ENCODE peak calls at places on chromosomes 5 and 9, in six cellular contexts. C, G, U, V, A and I are unnamed samples.

GRCh38 chr5:175385691-175386360 is 58.2 kb downstream of the DRD1 start:
- DNase-seq in C (no peak), G (peak; percentile 85), U (no peak), V (no peak), A (no peak), I (no peak)

GRCh38 chr5:119328753-119329602 is 26.8 kb upstream of the TNFAIP8 start:
- DNase-seq in C (no peak), G (no peak), U (no peak), V (no peak), A (no peak), I (no peak)

GRCh38 chr9:136707011-136707410 is 5.4 kb upstream of the DIPK1B start:
- DNase-seq in C (no peak), G (no peak), U (no peak), V (no peak), A (no peak), I (no peak)

GRCh38 chr9:112777914-112778313 is 27.4 kb downstream of the SNX30 start:
- DNase-seq in C (no peak), G (peak; percentile 48), U (no peak), V (no peak), A (no peak), I (no peak)

GRCh38 chr5:171581756-171582155 is 162.3 kb downstream of the FGF18 start:
- DNase-seq in C (no peak), G (no peak), U (no peak), V (no peak), A (no peak), I (no peak)

GRCh38 chr9:108466238-108466637 is 389.5 kb downstream of the ACTL7B start:
- DNase-seq in C (no peak), G (no peak), U (no peak), V (no peak), A (no peak), I (no peak)

GRCh38 chr9:16475257-16475656 is 395.2 kb downstream of the BNC2 start:
- DNase-seq in C (no peak), G (no peak), U (no peak), V (no peak), A (no peak), I (no peak)

GRCh38 chr5:8908055-8908683 is 637.7 kb downstream of the SEMA5A start:
- DNase-seq in C (no peak), G (peak; percentile 83), U (no peak), V (peak; percentile 43), A (no peak), I (no peak)

GRCh38 chr5:78597858-78598415 is 50.6 kb downstream of the LHFPL2 start:
- DNase-seq in C (no peak), G (peak; percentile 71), U (no peak), V (no peak), A (no peak), I (no peak)

GRCh38 chr5:90547072-90547536 is 11.5 kb upstream of the ADGRV1 start:
- DNase-seq in C (no peak), G (peak; percentile 61), U (no peak), V (no peak), A (no peak), I (no peak)

GRCh38 chr9:78613006-78613405 is 316.1 kb downstream of the PSAT1 start:
- DNase-seq in C (no peak), G (peak; percentile 63), U (no peak), V (no peak), A (no peak), I (no peak)

GRCh38 chr5:172133359-172134029 is 54.5 kb downstream of the STK10 start:
- DNase-seq in C (peak; percentile 47), G (peak; percentile 43), U (no peak), V (no peak), A (no peak), I (peak; percentile 84)

GRCh38 chr5:128857061-128857677 is 108.1 kb upstream of the SLC27A6 start:
- DNase-seq in C (no peak), G (no peak), U (no peak), V (no peak), A (no peak), I (no peak)

GRCh38 chr5:3201941-3202340 is 393.7 kb upstream of the IRX1 start:
- DNase-seq in C (no peak), G (no peak), U (no peak), V (no peak), A (no peak), I (no peak)

GRCh38 chr5:125129151-125129806 is 382.8 kb upstream of the ZNF608 start:
- DNase-seq in C (no peak), G (peak; percentile 12), U (no peak), V (no peak), A (no peak), I (no peak)

GRCh38 chr9:75063556-75064305 is 24.2 kb downstream of the NMRK1 start:
- DNase-seq in C (no peak), G (peak; percentile 2), U (no peak), V (no peak), A (no peak), I (no peak)

GRCh38 chr5:43298459-43298858 is 14.8 kb downstream of the HMGCS1 start:
- DNase-seq in C (no peak), G (no peak), U (no peak), V (no peak), A (no peak), I (no peak)

GRCh38 chr5:43290726-43291125 is 22.5 kb downstream of the HMGCS1 start:
- DNase-seq in C (no peak), G (peak; percentile 42), U (no peak), V (no peak), A (no peak), I (no peak)

GRCh38 chr5:43294226-43294625 is 19.0 kb downstream of the HMGCS1 start:
- DNase-seq in C (no peak), G (peak; percentile 61), U (no peak), V (no peak), A (no peak), I (no peak)

GRCh38 chr5:43296835-43297234 is 16.4 kb downstream of the HMGCS1 start:
- DNase-seq in C (no peak), G (no peak), U (no peak), V (no peak), A (no peak), I (no peak)

DNA sequence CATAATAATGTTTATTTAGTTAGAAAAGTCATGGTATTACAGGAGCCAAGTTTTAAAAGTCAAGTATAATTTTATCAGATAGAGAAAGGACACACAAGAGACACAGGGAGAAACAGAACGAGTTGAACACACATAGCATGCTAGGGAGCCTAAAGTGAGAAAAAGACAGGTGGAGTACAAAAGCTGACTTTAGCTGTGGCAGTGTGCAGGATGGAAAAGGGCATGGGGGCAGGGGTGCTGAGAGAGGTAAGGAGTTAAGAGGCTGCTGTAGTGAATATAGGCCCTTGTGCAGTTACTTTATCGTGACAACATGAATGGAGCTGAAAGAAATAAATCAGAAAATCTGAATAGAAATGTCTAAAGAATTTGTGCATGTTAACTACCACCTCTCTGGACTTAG is 18.0 kb downstream of the HMGCS1 start:
- DNase-seq in C (no peak), G (no peak), U (no peak), V (no peak), A (no peak), I (no peak)
- H3K36me3 ChIP-seq in C (peaks cover 37% of the 10 kb centered on the region), G (peaks cover 82% of the 10 kb centered on the region), U (peaks cover 50% of the 10 kb centered on the region), V (peaks cover 96% of the 10 kb centered on the region), A (peaks cover 85% of the 10 kb centered on the region), I (peaks cover 76% of the 10 kb centered on the region)

GRCh38 chr9:97623946-97624345 is 9.2 kb downstream of the TSTD2 start:
- DNase-seq in C (no peak), G (no peak), U (no peak), V (no peak), A (no peak), I (no peak)
- H3K36me3 ChIP-seq in C (peaks cover under 1% of the 10 kb centered on the region), G (no peaks in the 10 kb centered on the region), U (peaks cover 10% of the 10 kb centered on the region), V (peaks cover 58% of the 10 kb centered on the region), A (peaks cover 56% of the 10 kb centered on the region), I (peaks cover 22% of the 10 kb centered on the region)

GRCh38 chr9:131478421-131478868 is 24.3 kb upstream of the POMT1 start:
- DNase-seq in C (peak; percentile 40), G (peak; percentile 33), U (no peak), V (peak; percentile 45), A (peak; percentile 41), I (no peak)
- H3K36me3 ChIP-seq in C (peaks cover 22% of the 10 kb centered on the region), G (peaks cover 36% of the 10 kb centered on the region), U (peaks cover 50% of the 10 kb centered on the region), V (peaks cover 96% of the 10 kb centered on the region), A (peaks cover 99% of the 10 kb centered on the region), I (peaks cover 97% of the 10 kb centered on the region)

GRCh38 chr5:95549030-95549429 is 5.7 kb downstream of the SKIC3 start:
- DNase-seq in C (no peak), G (no peak), U (no peak), V (no peak), A (no peak), I (no peak)
- H3K36me3 ChIP-seq in C (peaks cover 18% of the 10 kb centered on the region), G (peaks cover 17% of the 10 kb centered on the region), U (peaks cover 3% of the 10 kb centered on the region), V (peaks cover 67% of the 10 kb centered on the region), A (peaks cover 58% of the 10 kb centered on the region), I (peaks cover 33% of the 10 kb centered on the region)

GRCh38 chr5:126124706-126125345 is 298.4 kb upstream of the GRAMD2B start:
- DNase-seq in C (no peak), G (peak; percentile 72), U (no peak), V (no peak), A (no peak), I (no peak)

GRCh38 chr5:126126574-126126973 is 296.6 kb upstream of the GRAMD2B start:
- DNase-seq in C (no peak), G (no peak), U (no peak), V (no peak), A (no peak), I (no peak)

GRCh38 chr5:126129431-126129830 is 293.8 kb upstream of the GRAMD2B start:
- DNase-seq in C (no peak), G (no peak), U (no peak), V (no peak), A (no peak), I (no peak)
- H3K36me3 ChIP-seq in C (no peaks in the 10 kb centered on the region), G (no peaks in the 10 kb centered on the region), U (no peaks in the 10 kb centered on the region), V (no peaks in the 10 kb centered on the region), A (no peaks in the 10 kb centered on the region), I (no peaks in the 10 kb centered on the region)

DNA sequence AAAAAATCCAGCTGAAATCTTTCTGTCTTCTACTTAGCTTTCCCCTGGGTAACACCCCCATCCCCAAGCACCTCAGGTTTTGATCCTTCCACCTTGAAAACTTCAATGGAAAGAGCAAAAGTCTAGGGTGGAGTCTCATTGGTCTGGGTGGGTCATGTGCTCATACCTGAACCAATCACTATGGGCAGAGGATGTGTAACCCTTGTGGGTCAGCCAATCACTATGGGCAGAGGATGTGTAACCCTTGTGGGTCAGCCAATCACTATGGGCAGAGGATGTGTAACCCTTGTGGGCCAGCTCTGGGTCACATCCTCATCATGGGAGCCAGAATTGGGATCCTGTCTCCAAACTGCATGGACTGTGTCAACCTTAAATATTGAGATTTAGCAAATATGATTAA is 18.5 kb downstream of the NAIF1 start:
- DNase-seq in C (no peak), G (no peak), U (no peak), V (peak; percentile 80), A (no peak), I (no peak)
- H3K36me3 ChIP-seq in C (no peaks in the 10 kb centered on the region), G (no peaks in the 10 kb centered on the region), U (no peaks in the 10 kb centered on the region), V (no peaks in the 10 kb centered on the region), A (no peaks in the 10 kb centered on the region), I (no peaks in the 10 kb centered on the region)